ENCODE peak calls at places on chromosomes 5 and 9, in seven cellular contexts. G, H, S, Q, I, T and C are unnamed samples.

GRCh38 chr5:107367919-107368318 is 302.8 kb downstream of the EFNA5 start:
- DNase-seq in G (no peak), S (no peak), H (no peak), T (no peak), Q (no peak), I (no peak), C (no peak)

GRCh38 chr5:65812648-65813047 is 90.6 kb downstream of the NLN start:
- DNase-seq in G (peak), T (no peak), S (no peak), Q (no peak), I (no peak), H (peak), C (no peak)

GRCh38 chr9:125997510-125997823 is 250.3 kb downstream of the PBX3 start:
- DNase-seq in T (no peak), Q (peak), G (no peak), S (no peak), I (no peak), H (no peak), C (peak)

GRCh38 chr5:96031811-96032261 is 70.2 kb upstream of the ELL2 start:
- DNase-seq in H (no peak), I (no peak), T (peak), G (peak), Q (no peak), S (peak), C (no peak)

GRCh38 chr9:7780261-7780988 is 19.2 kb downstream of the DMAC1 start:
- DNase-seq in T (no peak), Q (no peak), I (no peak), G (peak), H (no peak), S (peak), C (no peak)

GRCh38 chr9:91151741-91152095 is 210.0 kb downstream of the AUH start:
- DNase-seq in S (no peak), H (no peak), I (no peak), G (no peak), Q (no peak), T (no peak), C (no peak)

GRCh38 chr9:137170486-137171148 is 766 bp upstream of the LRRC26 start:
- DNase-seq in S (no peak), Q (no peak), G (no peak), H (no peak), I (no peak), T (no peak), C (no peak)

GRCh38 chr5:166992874-166993722 is 1298.3 kb upstream of the WWC1 start:
- DNase-seq in H (no peak), S (no peak), G (no peak), Q (no peak), T (no peak), I (no peak), C (no peak)

GRCh38 chr5:116320486-116320885 is 235.7 kb downstream of the COMMD10 start:
- DNase-seq in Q (no peak), S (no peak), I (no peak), H (no peak), T (no peak), G (no peak), C (no peak)

GRCh38 chr5:52948418-52949076 is 40.6 kb upstream of the ITGA2 start:
- DNase-seq in I (peak), Q (peak), S (peak), G (peak), T (peak), H (peak), C (no peak)

GRCh38 chr9:125549465-125550215 is 157.4 kb downstream of the MAPKAP1 start:
- DNase-seq in H (no peak), S (no peak), T (no peak), I (no peak), Q (no peak), G (peak), C (no peak)

GRCh38 chr5:180156141-180156540 is 52.9 kb downstream of the RASGEF1C start:
- DNase-seq in S (no peak), Q (no peak), I (no peak), H (no peak), G (no peak), T (no peak), C (no peak)

GRCh38 chr5:93072831-93073459 is 508.1 kb downstream of the NR2F1-AS1 start:
- DNase-seq in S (no peak), I (no peak), T (peak), H (no peak), Q (no peak), G (peak), C (no peak)

GRCh38 chr5:75668988-75669760 is 48.1 kb downstream of the POC5 start:
- DNase-seq in I (no peak), S (no peak), H (peak), T (peak), Q (peak), G (peak), C (peak)

GRCh38 chr9:131178382-131178781 is 53.0 kb downstream of the NUP214 start:
- DNase-seq in S (peak), Q (no peak), G (peak), H (peak), I (peak), T (peak), C (peak)

GRCh38 chr5:1847056-1847455 is 35.7 kb downstream of the IRX4 start:
- DNase-seq in S (no peak), H (no peak), Q (no peak), G (no peak), I (no peak), T (no peak), C (peak)

GRCh38 chr9:75964431-75964830 is 74.0 kb downstream of the PCSK5 start:
- DNase-seq in G (peak), S (no peak), H (peak), I (no peak), T (peak), Q (peak), C (no peak)